ENCODE peak calls at places on chromosomes 12 and 14, in eight cellular contexts. F, O, N, A, X, D, M and E are unnamed samples.

GRCh38 chr14:102590667-102591099 is 1.8 kb upstream of the RCOR1 start:
- DNase-seq in F (peak; percentile 27), O (peak; percentile 23), N (peak; percentile 73), A (peak; percentile 78), X (peak; percentile 36), D (peak; percentile 51), M (peak; percentile 46), E (no peak)

GRCh38 chr14:88255798-88256197 is 67.3 kb downstream of the KCNK10 start:
- DNase-seq in F (no peak), O (no peak), N (no peak), A (no peak), X (no peak), D (no peak), M (no peak), E (no peak)

GRCh38 chr12:122100568-122100967 is 22.0 kb downstream of the MLXIP start:
- DNase-seq in F (no peak), O (no peak), N (no peak), A (no peak), X (no peak), D (no peak), M (no peak), E (no peak)

GRCh38 chr12:90576707-90577106 is 378.3 kb downstream of the CCER1 start:
- DNase-seq in F (no peak), O (no peak), N (peak; percentile 1), A (no peak), X (no peak), D (no peak), M (no peak), E (no peak)

GRCh38 chr12:68378859-68379628 is 46.9 kb upstream of the MDM1 start:
- DNase-seq in F (peak; percentile 27), O (no peak), N (peak; percentile 52), A (no peak), X (peak; percentile 76), D (no peak), M (peak; percentile 75), E (peak; percentile 39)

GRCh38 chr14:105117710-105118385 is 50.7 kb downstream of the JAG2 start:
- DNase-seq in F (no peak), O (no peak), N (no peak), A (peak; percentile 30), X (no peak), D (no peak), M (no peak), E (no peak)

GRCh38 chr14:77838756-77839565 is 39.1 kb downstream of the ADCK1 start:
- DNase-seq in F (no peak), O (no peak), N (no peak), A (no peak), X (no peak), D (no peak), M (no peak), E (no peak)

GRCh38 chr12:102474438-102475064 is 5.8 kb downstream of the IGF1 start:
- DNase-seq in F (no peak), O (peak; percentile 62), N (no peak), A (no peak), X (no peak), D (no peak), M (no peak), E (no peak)

GRCh38 chr14:53571990-53572389 is 384.6 kb downstream of the BMP4 start:
- DNase-seq in F (no peak), O (peak; percentile 18), N (peak; percentile 22), A (no peak), X (no peak), D (no peak), M (no peak), E (no peak)

GRCh38 chr12:132343294-132343972 is 14.0 kb upstream of the GALNT9 start:
- DNase-seq in F (no peak), O (no peak), N (peak; percentile 15), A (no peak), X (no peak), D (no peak), M (no peak), E (no peak)

GRCh38 chr12:67879937-67880336 is 109.3 kb upstream of the IFNG-AS1 start:
- DNase-seq in F (no peak), O (no peak), N (no peak), A (no peak), X (no peak), D (no peak), M (no peak), E (no peak)

GRCh38 chr12:108282676-108283075 is 56.4 kb downstream of the CMKLR1 start:
- DNase-seq in F (no peak), O (no peak), N (no peak), A (no peak), X (no peak), D (no peak), M (no peak), E (peak; percentile 16)

GRCh38 chr12:89073027-89073398 is 279.3 kb downstream of the DUSP6 start:
- DNase-seq in F (no peak), O (peak; percentile 96), N (peak; percentile 94), A (no peak), X (no peak), D (no peak), M (peak; percentile 75), E (peak; percentile 65)

GRCh38 chr12:14777271-14777670 is 26.0 kb downstream of the WBP11 start:
- DNase-seq in F (no peak), O (no peak), N (peak; percentile 65), A (no peak), X (peak; percentile 68), D (no peak), M (peak; percentile 23), E (no peak)

GRCh38 chr12:64706366-64706765 is 52.8 kb downstream of the GNS start:
- DNase-seq in F (no peak), O (no peak), N (peak; percentile 13), A (no peak), X (no peak), D (no peak), M (peak; percentile 9), E (no peak)

GRCh38 chr12:4960030-4960429 is 50.3 kb downstream of the KCNA1 start:
- DNase-seq in F (peak; percentile 16), O (no peak), N (no peak), A (no peak), X (no peak), D (no peak), M (no peak), E (no peak)

GRCh38 chr12:6821271-6821673 is 349 bp upstream of the GPR162 start:
- DNase-seq in F (peak; percentile 84), O (peak; percentile 80), N (peak; percentile 80), A (peak; percentile 83), X (peak; percentile 50), D (peak; percentile 80), M (peak; percentile 66), E (peak; percentile 63)
- H3K4me3 ChIP-seq in F (peak overlapping the region; percentile 51), O (peak overlapping the region; percentile 48), N (peak overlapping the region; percentile 68), A (peak overlapping the region; percentile 15), X (peak overlapping the region; percentile 24), D (peak overlapping the region; percentile 43), M (peak overlapping the region; percentile 65), E (peak overlapping the region; percentile 58)

GRCh38 chr12:1544991-1545700 is 49.2 kb downstream of the FBXL14 start:
- DNase-seq in F (no peak), O (peak; percentile 43), N (peak; percentile 50), A (no peak), X (no peak), D (peak; percentile 69), M (peak; percentile 67), E (peak; percentile 58)
- H3K4me3 ChIP-seq in F (no peak overlapping the region), O (no peak overlapping the region), N (no peak overlapping the region), A (no peak overlapping the region), X (no peak overlapping the region), D (no peak overlapping the region), M (no peak overlapping the region), E (no peak overlapping the region)

GRCh38 chr14:70555890-70556289 is 21.1 kb upstream of the ADAM20 start:
- DNase-seq in F (peak; percentile 7), O (peak; percentile 25), N (peak; percentile 46), A (peak; percentile 68), X (peak; percentile 26), D (no peak), M (peak; percentile 9), E (peak; percentile 30)
- H3K4me3 ChIP-seq in F (no peak overlapping the region), O (peak overlapping the region; percentile 13), N (peak overlapping the region; percentile 10), A (no peak overlapping the region), X (no peak overlapping the region), D (no peak overlapping the region), M (peak overlapping the region; percentile 22), E (peak overlapping the region; percentile 16)

GRCh38 chr12:62977419-62977818 is 42.5 kb upstream of the PPM1H start:
- DNase-seq in F (no peak), O (no peak), N (peak; percentile 85), A (no peak), X (no peak), D (no peak), M (no peak), E (peak; percentile 38)
- H3K4me3 ChIP-seq in F (no peak overlapping the region), O (no peak overlapping the region), N (peak overlapping the region; percentile 3), A (no peak overlapping the region), X (no peak overlapping the region), D (no peak overlapping the region), M (no peak overlapping the region), E (no peak overlapping the region)

GRCh38 chr14:85534435-85534834 is 4.5 kb downstream of the FLRT2 start:
- DNase-seq in F (no peak), O (peak; percentile 24), N (peak; percentile 61), A (no peak), X (no peak), D (no peak), M (no peak), E (no peak)
- H3K4me3 ChIP-seq in F (no peak overlapping the region), O (peak overlapping the region; percentile 67), N (peak overlapping the region; percentile 93), A (peak overlapping the region; percentile 53), X (peak overlapping the region; percentile 19), D (peak overlapping the region; percentile 56), M (peak overlapping the region; percentile 92), E (peak overlapping the region; percentile 94)

GRCh38 chr14:73714656-73715081 is 485 bp upstream of the PNMA1 start:
- DNase-seq in F (no peak), O (peak; percentile 42), N (peak; percentile 73), A (no peak), X (no peak), D (no peak), M (peak; percentile 34), E (no peak)
- H3K4me3 ChIP-seq in F (no peak overlapping the region), O (peak overlapping the region; percentile 11), N (peak overlapping the region; percentile 77), A (no peak overlapping the region), X (peak overlapping the region; percentile 87), D (peak overlapping the region; percentile 91), M (peak overlapping the region; percentile 89), E (peak overlapping the region; percentile 42)

GRCh38 chr12:120581998-120582397 is 796 bp upstream of the POP5 start:
- DNase-seq in F (no peak), O (peak; percentile 10), N (no peak), A (no peak), X (no peak), D (no peak), M (peak; percentile 17), E (no peak)
- H3K4me3 ChIP-seq in F (peak overlapping the region; percentile 78), O (peak overlapping the region; percentile 67), N (peak overlapping the region; percentile 98), A (peak overlapping the region; percentile 46), X (peak overlapping the region; percentile 62), D (peak overlapping the region; percentile 75), M (peak overlapping the region; percentile 97), E (peak overlapping the region; percentile 99)

GRCh38 chr12:83016226-83016835 is 329.6 kb downstream of the TMTC2 start:
- DNase-seq in F (peak; percentile 13), O (peak; percentile 89), N (peak; percentile 95), A (no peak), X (no peak), D (no peak), M (peak; percentile 87), E (peak; percentile 82)
- H3K4me3 ChIP-seq in F (no peak overlapping the region), O (no peak overlapping the region), N (peak overlapping the region; percentile 69), A (peak overlapping the region; percentile 67), X (no peak overlapping the region), D (no peak overlapping the region), M (no peak overlapping the region), E (peak overlapping the region; percentile 45)

DNA sequence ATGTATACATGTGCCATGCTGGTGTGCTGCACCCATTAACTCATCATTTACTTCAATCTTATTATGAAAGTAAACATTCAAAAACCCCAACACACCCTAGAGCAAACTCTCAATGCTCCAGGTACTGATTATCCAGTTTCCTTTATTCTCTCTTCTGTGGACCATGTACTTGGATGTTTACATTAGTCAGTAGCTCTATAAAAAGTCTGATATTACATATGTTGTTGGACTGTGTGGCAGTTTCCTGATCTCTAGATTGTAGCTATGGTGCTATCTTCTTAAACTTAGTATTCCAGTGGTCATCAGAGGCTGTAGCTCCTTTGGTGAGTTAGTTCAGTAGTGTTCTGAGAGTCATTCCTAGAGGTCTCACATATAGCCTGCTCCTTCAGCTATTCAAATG is 25.1 kb upstream of the ITGA5 start:
- DNase-seq in F (no peak), O (no peak), N (no peak), A (no peak), X (no peak), D (no peak), M (no peak), E (no peak)
- H3K4me3 ChIP-seq in F (no peak overlapping the region), O (no peak overlapping the region), N (no peak overlapping the region), A (no peak overlapping the region), X (no peak overlapping the region), D (no peak overlapping the region), M (no peak overlapping the region), E (no peak overlapping the region)